ENCODE peak calls at places on chromosomes 11 and 22, in nine cellular contexts. N is EH, B is NCI-H146, W is foreskin fibroblast, J is thoracic aorta, C is nucleus accumbens, R is Kasumi-1, X is activated T-cell treated with anti-CD3 and anti-CD28 coated beads for 1 hour, O is cardiac muscle cell. E is an unnamed sample.

GRCh38 chr11:7635137-7635536 is 38.2 kb downstream of the CYB5R2 start:
- DNase-seq in W (no peak), O (no peak), C (peak; percentile 66), J (no peak), R (no peak), B (peak; percentile 1), X (no peak), N (peak; percentile 9), E (no peak)

GRCh38 chr11:102240502-102240901 is 76.8 kb upstream of the BIRC3 start:
- DNase-seq in B (no peak), J (no peak), R (no peak), W (no peak), O (no peak), C (no peak), X (no peak), N (peak; percentile 84), E (no peak)

GRCh38 chr11:123738374-123738773 is 3.1 kb downstream of the ZNF202 start:
- DNase-seq in J (no peak), C (no peak), X (no peak), W (no peak), R (no peak), N (no peak), O (no peak), B (no peak), E (no peak)

GRCh38 chr11:122201126-122201525 is 85.1 kb upstream of the BLID start:
- DNase-seq in J (no peak), O (no peak), W (no peak), R (no peak), N (no peak), X (no peak), B (no peak), C (no peak), E (no peak)

GRCh38 chr11:105466582-105467228 is 143.2 kb upstream of the GRIA4 start:
- DNase-seq in C (no peak), J (no peak), B (no peak), W (peak; percentile 71), N (peak; percentile 61), R (no peak), O (no peak), X (no peak), E (peak; percentile 13)

GRCh38 chr11:118917488-118918127 is 8.1 kb downstream of the BCL9L start:
- DNase-seq in W (peak; percentile 92), J (no peak), N (peak; percentile 92), C (no peak), B (peak; percentile 81), X (no peak), O (no peak), R (no peak), E (no peak)

GRCh38 chr11:4826425-4826824 is 5.3 kb downstream of the OR51F2 start:
- DNase-seq in C (no peak), O (no peak), R (no peak), X (no peak), W (no peak), N (no peak), B (peak; percentile 43), J (no peak), E (peak; percentile 33)

GRCh38 chr11:87295237-87295636 is 257.5 kb downstream of the TMEM135 start:
- DNase-seq in W (no peak), O (no peak), J (no peak), R (no peak), C (no peak), N (no peak), X (no peak), B (peak; percentile 26), E (no peak)

GRCh38 chr11:11022126-11022730 is 164.4 kb upstream of the ZBED5 start:
- DNase-seq in R (peak; percentile 65), C (no peak), N (peak; percentile 44), O (peak; percentile 28), J (no peak), X (no peak), B (peak; percentile 16), W (no peak), E (peak; percentile 31)

GRCh38 chr11:6468712-6469495 is 4.8 kb downstream of the TRIM3 start:
- DNase-seq in N (peak; percentile 90), C (peak; percentile 79), W (peak; percentile 48), J (peak; percentile 68), R (peak; percentile 62), B (peak; percentile 90), X (no peak), O (peak; percentile 97), E (peak; percentile 61)

GRCh38 chr11:102110761-102111010 is 439 bp downstream of the YAP1 start:
- DNase-seq in N (no peak), R (no peak), X (no peak), B (no peak), C (no peak), W (peak; percentile 17), J (no peak), O (no peak), E (no peak)

GRCh38 chr22:27636716-27637503 is 164.6 kb downstream of the MN1 start:
- DNase-seq in J (no peak), O (peak; percentile 65), C (no peak), R (no peak), X (no peak), B (no peak), N (no peak), W (no peak), E (no peak)

GRCh38 chr22:29520851-29521250 is 32.7 kb downstream of the THOC5 start:
- DNase-seq in C (no peak), O (no peak), R (no peak), J (no peak), N (peak; percentile 76), X (no peak), W (peak; percentile 54), B (no peak), E (no peak)

GRCh38 chr11:68273056-68273738 is 1.4 kb upstream of the C11orf24 start:
- DNase-seq in W (no peak), R (no peak), J (no peak), X (no peak), C (no peak), B (no peak), N (no peak), O (no peak), E (no peak)

GRCh38 chr11:57527056-57527631 is 3.4 kb downstream of the TIMM10 start:
- DNase-seq in X (peak; percentile 72), N (peak; percentile 64), W (peak; percentile 43), R (peak; percentile 65), B (peak; percentile 63), C (peak; percentile 54), J (no peak), O (peak; percentile 78), E (peak; percentile 35)

GRCh38 chr11:32215157-32215556 is 124.3 kb downstream of the RCN1 start:
- DNase-seq in R (no peak), J (no peak), X (no peak), N (no peak), C (no peak), O (no peak), W (no peak), B (no peak), E (no peak)

GRCh38 chr22:50569041-50569459 is 6.3 kb upstream of the SYCE3 start:
- DNase-seq in O (no peak), W (no peak), N (no peak), J (no peak), B (no peak), X (no peak), R (no peak), C (no peak), E (no peak)

GRCh38 chr11:103789957-103790356 is 246.5 kb upstream of the DDI1 start:
- DNase-seq in W (no peak), C (no peak), B (no peak), N (no peak), J (no peak), O (no peak), R (no peak), X (no peak), E (no peak)

GRCh38 chr22:22554324-22555284 is 4.5 kb downstream of the PRAME start:
- DNase-seq in B (no peak), O (no peak), W (no peak), R (no peak), C (no peak), X (no peak), J (no peak), N (no peak), E (no peak)

GRCh38 chr22:45678961-45679912 is 7.6 kb downstream of the ATXN10 start:
- DNase-seq in N (peak; percentile 79), J (no peak), X (no peak), R (no peak), W (peak; percentile 72), C (no peak), O (no peak), B (no peak), E (no peak)